ENCODE peak calls at places on chromosomes 2 and 18, in ten cellular contexts. F, B, G, K, I, Q, A, H, M and O are unnamed samples.

GRCh38 chr18:6917082-6917481 is 187.6 kb downstream of the ARHGAP28 start:
- DNase-seq in F (no peak), B (no peak), G (no peak), K (no peak), I (no peak), Q (no peak), A (no peak), H (no peak), M (peak; percentile 51), O (no peak)

GRCh38 chr18:59988098-59988706 is 88.4 kb downstream of the PMAIP1 start:
- DNase-seq in F (peak; percentile 76), B (no peak), G (peak; percentile 30), K (no peak), I (peak; percentile 9), Q (peak; percentile 32), A (no peak), H (no peak), M (peak; percentile 59), O (no peak)

GRCh38 chr2:3536682-3537632 is 17.6 kb upstream of the ADI1 start:
- DNase-seq in F (peak; percentile 68), B (no peak), G (peak; percentile 76), K (no peak), I (no peak), Q (peak; percentile 65), A (peak; percentile 85), H (peak; percentile 56), M (no peak), O (no peak)

GRCh38 chr2:55843096-55843991 is 80.2 kb downstream of the EFEMP1 start:
- DNase-seq in F (peak; percentile 82), B (no peak), G (no peak), K (peak; percentile 93), I (peak; percentile 99), Q (no peak), A (no peak), H (no peak), M (peak; percentile 98), O (peak; percentile 8)

GRCh38 chr2:50943781-50944180 is 88.2 kb downstream of the NRXN1 start:
- DNase-seq in F (no peak), B (no peak), G (no peak), K (no peak), I (no peak), Q (no peak), A (no peak), H (no peak), M (no peak), O (no peak)

GRCh38 chr18:21656402-21656801 is 44.3 kb downstream of the SNRPD1 start:
- DNase-seq in F (peak; percentile 55), B (no peak), G (no peak), K (no peak), I (peak; percentile 4), Q (no peak), A (no peak), H (no peak), M (peak; percentile 49), O (no peak)

GRCh38 chr2:118845843-118846666 is 1.4 kb downstream of the EN1 start:
- DNase-seq in F (no peak), B (no peak), G (no peak), K (no peak), I (no peak), Q (no peak), A (peak; percentile 55), H (peak; percentile 52), M (no peak), O (no peak)

GRCh38 chr18:57791911-57792310 is 11.2 kb downstream of the ATP8B1 start:
- DNase-seq in F (no peak), B (no peak), G (no peak), K (no peak), I (no peak), Q (no peak), A (no peak), H (no peak), M (no peak), O (no peak)

GRCh38 chr18:70397259-70397925 is 108.5 kb downstream of the SOCS6 start:
- DNase-seq in F (no peak), B (no peak), G (no peak), K (no peak), I (no peak), Q (no peak), A (no peak), H (no peak), M (peak; percentile 33), O (no peak)

DNA sequence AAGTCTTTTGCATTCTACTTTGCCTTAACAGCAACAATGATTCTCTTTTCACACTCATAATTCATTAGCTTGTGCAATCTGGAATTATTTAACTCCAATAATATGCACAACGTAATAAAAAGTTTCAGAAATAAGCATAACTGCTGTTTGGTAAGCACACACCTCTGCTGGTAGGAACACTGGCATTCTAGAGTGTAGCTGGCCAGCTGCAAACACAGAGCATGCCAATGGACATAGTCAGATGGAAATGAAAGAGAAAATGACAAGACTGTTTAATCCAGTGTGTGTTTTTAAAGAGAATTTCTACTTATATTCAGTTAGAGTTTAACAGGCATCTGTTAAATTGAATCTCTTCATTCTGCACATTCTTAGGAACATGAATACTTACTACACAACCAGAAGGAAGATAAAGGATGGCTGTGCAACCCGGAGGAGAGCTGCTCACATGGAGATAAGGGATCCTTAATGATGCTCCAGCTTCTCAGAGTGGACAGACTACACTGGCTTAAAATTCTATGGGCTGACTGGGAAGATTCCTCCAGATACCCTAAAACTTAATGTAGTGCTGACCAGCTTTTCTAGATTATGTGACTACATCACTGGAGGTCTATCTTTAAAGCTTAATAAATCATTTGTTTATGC is 94.6 kb upstream of the CHAC2 start:
- DNase-seq in F (peak; percentile 4), B (no peak), G (no peak), K (no peak), I (peak; percentile 29), Q (no peak), A (no peak), H (no peak), M (no peak), O (no peak)
- TF ChIP-seq CTCF in F (no peak), B (no peak), G (no peak), K (no peak), I (no peak), Q (no peak), A (no peak), H (no peak), M (no peak), O (no peak)

GRCh38 chr2:67277450-67277849 is 119.7 kb upstream of the ETAA1 start:
- DNase-seq in F (no peak), B (no peak), G (no peak), K (no peak), I (no peak), Q (no peak), A (no peak), H (no peak), M (no peak), O (no peak)
- TF ChIP-seq CTCF in F (no peak), B (no peak), G (no peak), K (no peak), I (no peak), Q (no peak), A (no peak), H (no peak), M (no peak), O (no peak)

DNA sequence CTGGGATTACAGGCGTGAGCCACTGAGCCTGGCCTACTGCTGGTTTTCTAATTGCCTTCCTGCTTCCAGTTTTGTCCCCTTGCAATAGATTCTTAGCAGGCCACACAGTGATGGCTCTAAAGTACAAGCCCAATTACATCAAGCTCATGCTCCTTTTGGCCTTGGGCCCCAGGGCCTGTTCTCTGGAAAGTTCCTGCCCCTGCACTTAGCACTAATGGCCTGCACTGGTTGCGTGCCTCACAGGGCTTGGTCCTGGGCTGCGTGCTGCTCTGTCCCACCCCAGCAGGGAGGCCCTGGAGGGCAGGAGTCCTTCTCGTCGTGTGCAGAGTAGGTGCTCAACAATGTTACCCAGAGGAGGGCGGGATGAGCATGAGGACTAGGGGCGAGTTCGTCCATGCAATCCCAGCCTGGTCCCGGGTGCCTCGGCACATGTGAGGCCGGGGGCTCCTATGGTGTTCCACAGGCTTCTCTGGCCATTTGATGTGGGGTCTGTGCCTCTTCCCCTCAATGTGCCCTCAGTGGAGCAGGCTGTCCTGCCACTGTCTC is 51.7 kb downstream of the PDCL3 start:
- DNase-seq in F (no peak), B (no peak), G (no peak), K (no peak), I (no peak), Q (no peak), A (no peak), H (no peak), M (no peak), O (no peak)
- TF ChIP-seq CTCF in F (no peak), B (no peak), G (no peak), K (no peak), I (no peak), Q (no peak), A (no peak), H (no peak), M (no peak), O (no peak)

GRCh38 chr2:111616651-111617218 is 267.3 kb downstream of the ANAPC1 start:
- DNase-seq in F (no peak), B (no peak), G (no peak), K (no peak), I (no peak), Q (no peak), A (no peak), H (no peak), M (no peak), O (no peak)

GRCh38 chr2:111617299-111617803 is 266.6 kb downstream of the ANAPC1 start:
- DNase-seq in F (no peak), B (no peak), G (no peak), K (no peak), I (no peak), Q (no peak), A (no peak), H (no peak), M (peak; percentile 49), O (no peak)

GRCh38 chr2:111617804-111618576 is 266.0 kb downstream of the ANAPC1 start:
- DNase-seq in F (no peak), B (no peak), G (peak; percentile 37), K (no peak), I (no peak), Q (no peak), A (no peak), H (no peak), M (no peak), O (no peak)

GRCh38 chr2:111618577-111618930 is 265.4 kb downstream of the ANAPC1 start:
- DNase-seq in F (no peak), B (no peak), G (peak; percentile 37), K (no peak), I (no peak), Q (no peak), A (peak; percentile 84), H (no peak), M (no peak), O (no peak)

DNA sequence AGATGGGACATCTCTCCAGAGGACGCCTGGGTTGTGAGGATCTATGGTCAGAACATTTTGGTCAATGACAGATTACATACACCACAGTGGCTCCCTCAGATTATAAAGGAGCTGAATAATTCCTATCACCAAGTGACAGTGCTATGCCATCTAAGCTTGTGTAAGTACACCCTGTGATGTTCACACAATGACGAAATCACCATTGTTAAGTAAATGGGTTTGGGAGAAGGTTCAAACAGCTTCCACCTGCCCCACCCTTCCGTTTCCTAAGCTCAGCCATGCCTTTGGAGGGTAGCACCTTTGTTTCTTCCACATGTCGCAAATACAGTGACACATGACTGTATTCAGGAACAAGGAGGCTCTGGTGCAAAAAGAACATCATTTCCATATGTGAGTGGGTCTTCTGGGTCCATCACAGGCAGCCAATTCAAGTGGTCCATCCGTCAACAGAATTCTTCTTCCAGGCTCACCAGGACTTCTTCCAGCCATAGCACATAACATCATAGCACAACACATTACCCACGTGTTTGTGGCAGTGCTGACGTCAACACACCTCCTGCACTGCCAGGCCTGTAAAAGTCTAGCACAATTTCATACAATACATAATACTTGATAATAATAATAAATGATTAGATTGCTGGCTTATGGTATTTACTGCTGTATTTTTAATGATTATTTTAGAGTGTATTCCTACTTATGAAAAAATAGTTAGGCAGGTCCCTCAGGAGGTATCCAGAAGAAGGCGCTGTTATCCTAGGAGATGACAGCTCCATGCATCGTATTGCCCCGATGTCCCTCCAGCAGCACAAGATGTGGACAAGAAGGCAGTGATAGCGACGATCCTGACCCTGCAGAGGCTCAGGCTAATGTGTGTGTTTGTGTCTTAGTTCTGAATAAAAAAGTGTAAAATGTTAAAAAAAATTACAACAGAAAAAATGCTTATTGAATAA is 264.8 kb downstream of the ANAPC1 start:
- DNase-seq in F (peak; percentile 54), B (no peak), G (no peak), K (no peak), I (no peak), Q (no peak), A (no peak), H (no peak), M (no peak), O (no peak)
- TF ChIP-seq CTCF in F (peak; percentile 45), B (no peak), G (no peak), K (peak; percentile 62), I (no peak), Q (peak; percentile 13), A (no peak), H (no peak), M (no peak), O (peak; percentile 28)